ENCODE peak calls at places on chromosomes 4 and X, in six cellular contexts. N, E, W, O, B and T are unnamed samples.

GRCh38 chr4:2168469-2169319 is 73.2 kb downstream of the HAUS3 start:
- DNase-seq in N (peak; percentile 50), E (no peak), W (no peak), O (no peak), B (no peak), T (no peak)

GRCh38 chr4:127155121-127155520 is 477.6 kb upstream of the INTU start:
- DNase-seq in N (no peak), E (no peak), W (no peak), O (no peak), B (no peak), T (no peak)

GRCh38 chr4:115580901-115581300 is 467.5 kb upstream of the NDST4 start:
- DNase-seq in N (no peak), E (no peak), W (no peak), O (no peak), B (no peak), T (no peak)

GRCh38 chrX:155028749-155029360 is 2.2 kb downstream of the FUNDC2 start:
- DNase-seq in N (no peak), E (no peak), W (peak; percentile 39), O (no peak), B (no peak), T (no peak)

GRCh38 chrX:150625875-150626274 is 57.5 kb downstream of the MTM1 start:
- DNase-seq in N (no peak), E (no peak), W (no peak), O (no peak), B (no peak), T (no peak)

GRCh38 chr4:128751354-128751753 is 58.1 kb upstream of the JADE1 start:
- DNase-seq in N (no peak), E (no peak), W (no peak), O (no peak), B (no peak), T (no peak)

GRCh38 chr4:177447417-177448004 is 5.3 kb upstream of the AGA start:
- DNase-seq in N (no peak), E (no peak), W (no peak), O (no peak), B (no peak), T (no peak)

GRCh38 chr4:4969298-4969697 is 50.0 kb downstream of the CYTL1 start:
- DNase-seq in N (no peak), E (no peak), W (peak; percentile 3), O (no peak), B (no peak), T (no peak)

GRCh38 chr4:122285285-122285684 is 93.5 kb upstream of the ADAD1 start:
- DNase-seq in N (no peak), E (no peak), W (peak; percentile 16), O (no peak), B (no peak), T (no peak)

GRCh38 chr4:13413719-13414437 is 70.3 kb downstream of the RAB28 start:
- DNase-seq in N (no peak), E (no peak), W (no peak), O (no peak), B (no peak), T (no peak)

GRCh38 chr4:154720123-154720522 is 23.7 kb upstream of the LRAT start:
- DNase-seq in N (no peak), E (no peak), W (no peak), O (no peak), B (no peak), T (no peak)

GRCh38 chr4:136489101-136489500 is 1043.2 kb downstream of the PCDH18 start:
- DNase-seq in N (no peak), E (no peak), W (no peak), O (no peak), B (no peak), T (no peak)

GRCh38 chr4:8200302-8200975 is 1.3 kb downstream of the SH3TC1 start:
- DNase-seq in N (no peak), E (peak; percentile 30), W (peak; percentile 31), O (peak; percentile 44), B (no peak), T (peak; percentile 45)

GRCh38 chr4:601612-602558 is 23.5 kb upstream of the PDE6B start:
- DNase-seq in N (no peak), E (no peak), W (no peak), O (no peak), B (no peak), T (no peak)

GRCh38 chrX:115892787-115893671 is 277.5 kb upstream of the AGTR2 start:
- DNase-seq in N (peak; percentile 57), E (peak; percentile 36), W (peak; percentile 54), O (no peak), B (no peak), T (peak; percentile 83)

GRCh38 chrX:14409341-14409740 is 120.0 kb upstream of the GLRA2 start:
- DNase-seq in N (peak; percentile 16), E (no peak), W (no peak), O (no peak), B (no peak), T (no peak)

GRCh38 chrX:16687514-16687913 is 25.0 kb downstream of the CTPS2 start:
- DNase-seq in N (no peak), E (no peak), W (peak; percentile 31), O (no peak), B (no peak), T (no peak)

GRCh38 chr4:54127660-54128059 is 27.7 kb downstream of the GSX2 start:
- DNase-seq in N (no peak), E (no peak), W (no peak), O (no peak), B (no peak), T (no peak)

GRCh38 chr4:147707892-147708672 is 23.8 kb upstream of the ARHGAP10 start:
- DNase-seq in N (no peak), E (peak; percentile 11), W (peak; percentile 34), O (no peak), B (peak; percentile 35), T (peak; percentile 45)

GRCh38 chrX:48531359-48531954 is 8.1 kb upstream of the TBC1D25 start:
- DNase-seq in N (no peak), E (no peak), W (peak; percentile 69), O (no peak), B (no peak), T (no peak)

GRCh38 chrX:101051153-101051548 is 760 bp downstream of the TRMT2B start:
- DNase-seq in N (no peak), E (no peak), W (no peak), O (no peak), B (no peak), T (no peak)

GRCh38 chr4:141731481-141731880 is 95.1 kb downstream of the IL15 start:
- DNase-seq in N (no peak), E (no peak), W (peak; percentile 41), O (no peak), B (no peak), T (no peak)

GRCh38 chrX:130184857-130185256 is 13.1 kb downstream of the RAB33A start:
- DNase-seq in N (no peak), E (no peak), W (no peak), O (no peak), B (no peak), T (no peak)

GRCh38 chr4:6251365-6251764 is 18.3 kb upstream of the WFS1 start:
- DNase-seq in N (no peak), E (no peak), W (no peak), O (no peak), B (no peak), T (no peak)

GRCh38 chrX:119194631-119195030 is 41.5 kb upstream of the PGRMC1 start:
- DNase-seq in N (no peak), E (no peak), W (no peak), O (no peak), B (no peak), T (no peak)

GRCh38 chr4:24417206-24417605 is 167.1 kb downstream of the DHX15 start:
- DNase-seq in N (no peak), E (no peak), W (no peak), O (no peak), B (no peak), T (no peak)

GRCh38 chrX:49988128-49988527 is 65.7 kb downstream of the CLCN5 start:
- DNase-seq in N (no peak), E (no peak), W (no peak), O (no peak), B (no peak), T (no peak)

GRCh38 chr4:142353149-142353738 is 492.9 kb downstream of the INPP4B start:
- DNase-seq in N (peak; percentile 49), E (no peak), W (peak; percentile 80), O (no peak), B (peak; percentile 8), T (peak; percentile 12)

GRCh38 chr4:69617083-69617694 is 22.3 kb downstream of the UGT2A2 start:
- DNase-seq in N (peak; percentile 48), E (no peak), W (peak; percentile 12), O (no peak), B (peak; percentile 30), T (no peak)

GRCh38 chr4:150297861-150298474 is 219.7 kb downstream of the DCLK2 start:
- DNase-seq in N (peak; percentile 65), E (no peak), W (peak; percentile 78), O (no peak), B (peak; percentile 42), T (peak; percentile 68)